ENCODE peak calls at places on chromosomes 13 and 19, in five cellular contexts. One of them, this sample, is unnamed.

GRCh38 chr19:13788991-13789390 is 6.3 kb upstream of the ZSWIM4 start:
- DNase-seq in K562: no peak
- DNase-seq in A549: no peak
- DNase-seq in endothelial cell of umbilical vein: no peak
- DNase-seq in GM12878: no peak
- DNase-seq in this sample: peak

GRCh38 chr13:31263346-31263745 is 63.6 kb downstream of the B3GLCT start:
- DNase-seq in endothelial cell of umbilical vein: no peak
- DNase-seq in K562: no peak
- DNase-seq in A549: no peak
- DNase-seq in GM12878: no peak
- DNase-seq in this sample: no peak

GRCh38 chr19:19232231-19232630 is 20.5 kb downstream of the NCAN start:
- DNase-seq in endothelial cell of umbilical vein: no peak
- DNase-seq in GM12878: no peak
- DNase-seq in A549: no peak
- DNase-seq in K562: no peak
- DNase-seq in this sample: no peak

GRCh38 chr13:28718186-28718537 is 608 bp downstream of the SLC46A3 start:
- DNase-seq in K562: no peak
- DNase-seq in GM12878: no peak
- DNase-seq in endothelial cell of umbilical vein: peak
- DNase-seq in A549: no peak
- DNase-seq in this sample: peak

GRCh38 chr13:25588336-25589060 is 216.7 kb downstream of the ATP8A2 start:
- DNase-seq in K562: no peak
- DNase-seq in GM12878: no peak
- DNase-seq in endothelial cell of umbilical vein: no peak
- DNase-seq in A549: no peak
- DNase-seq in this sample: no peak

GRCh38 chr19:43290568-43291359 is 21.4 kb upstream of the PSG9 start:
- DNase-seq in K562: no peak
- DNase-seq in A549: peak
- DNase-seq in GM12878: no peak
- DNase-seq in endothelial cell of umbilical vein: no peak
- DNase-seq in this sample: peak

GRCh38 chr13:75610466-75610865 is 25.7 kb upstream of the LMO7 start:
- DNase-seq in A549: no peak
- DNase-seq in K562: no peak
- DNase-seq in endothelial cell of umbilical vein: no peak
- DNase-seq in GM12878: no peak
- DNase-seq in this sample: no peak

GRCh38 chr19:23957660-23958281 is 43.1 kb downstream of the ZNF726 start:
- DNase-seq in K562: no peak
- DNase-seq in A549: peak
- DNase-seq in GM12878: no peak
- DNase-seq in endothelial cell of umbilical vein: no peak
- DNase-seq in this sample: no peak

GRCh38 chr13:111951982-111952565 is 114.9 kb upstream of the SOX1 start:
- DNase-seq in A549: no peak
- DNase-seq in GM12878: no peak
- DNase-seq in endothelial cell of umbilical vein: no peak
- DNase-seq in K562: no peak
- DNase-seq in this sample: no peak

GRCh38 chr13:113411216-113412023 is 41.9 kb downstream of the ADPRHL1 start:
- DNase-seq in K562: no peak
- DNase-seq in A549: peak
- DNase-seq in endothelial cell of umbilical vein: no peak
- DNase-seq in GM12878: no peak
- DNase-seq in this sample: peak

GRCh38 chr13:70960841-70961443 is 852.7 kb upstream of the KLHL1 start:
- DNase-seq in GM12878: peak
- DNase-seq in K562: no peak
- DNase-seq in A549: peak
- DNase-seq in endothelial cell of umbilical vein: peak
- DNase-seq in this sample: peak

GRCh38 chr19:31350693-31351211 is 1.5 kb upstream of the TSHZ3 start:
- DNase-seq in GM12878: no peak
- DNase-seq in K562: peak
- DNase-seq in A549: peak
- DNase-seq in endothelial cell of umbilical vein: no peak
- DNase-seq in this sample: peak

GRCh38 chr13:39048806-39049205 is 10.6 kb downstream of the NHLRC3 start:
- DNase-seq in K562: no peak
- DNase-seq in GM12878: no peak
- DNase-seq in endothelial cell of umbilical vein: no peak
- DNase-seq in A549: no peak
- DNase-seq in this sample: no peak

GRCh38 chr19:46373573-46374359 is 26.9 kb downstream of the PPP5C start:
- DNase-seq in endothelial cell of umbilical vein: peak
- DNase-seq in GM12878: no peak
- DNase-seq in A549: peak
- DNase-seq in K562: no peak
- DNase-seq in this sample: no peak
- TF ChIP-seq MAX in endothelial cell of umbilical vein: no peak
- TF ChIP-seq MAX in GM12878: no peak
- TF ChIP-seq MAX in A549: peak
- TF ChIP-seq MAX in K562: no peak
- TF ChIP-seq MAX in this sample: no peak

GRCh38 chr19:2479556-2480194 is 3.7 kb downstream of the GADD45B start:
- DNase-seq in A549: no peak
- DNase-seq in K562: no peak
- DNase-seq in endothelial cell of umbilical vein: no peak
- DNase-seq in GM12878: no peak
- DNase-seq in this sample: no peak

GRCh38 chr19:2477732-2478191 is 1.8 kb downstream of the GADD45B start:
- DNase-seq in GM12878: no peak
- DNase-seq in endothelial cell of umbilical vein: peak
- DNase-seq in K562: no peak
- DNase-seq in A549: peak
- DNase-seq in this sample: peak

GRCh38 chr19:2477141-2477710 is 1.3 kb downstream of the GADD45B start:
- DNase-seq in K562: no peak
- DNase-seq in GM12878: no peak
- DNase-seq in A549: no peak
- DNase-seq in endothelial cell of umbilical vein: no peak
- DNase-seq in this sample: peak

GRCh38 chr19:2478756-2479555 is 3.0 kb downstream of the GADD45B start:
- DNase-seq in K562: no peak
- DNase-seq in GM12878: no peak
- DNase-seq in A549: peak
- DNase-seq in endothelial cell of umbilical vein: peak
- DNase-seq in this sample: peak

GRCh38 chr19:2478324-2478755 is 2.4 kb downstream of the GADD45B start:
- DNase-seq in endothelial cell of umbilical vein: peak
- DNase-seq in K562: no peak
- DNase-seq in GM12878: no peak
- DNase-seq in A549: peak
- DNase-seq in this sample: peak
- TF ChIP-seq MYC in endothelial cell of umbilical vein: no peak
- TF ChIP-seq MYC in K562: no peak
- TF ChIP-seq MYC in GM12878: no peak
- TF ChIP-seq MYC in A549: no peak
- TF ChIP-seq MYC in this sample: peak

GRCh38 chr13:27171244-27171829 is at the start of gene USP12:
- DNase-seq in GM12878: no peak
- DNase-seq in K562: peak
- DNase-seq in A549: no peak
- DNase-seq in endothelial cell of umbilical vein: peak
- DNase-seq in this sample: peak
- TF ChIP-seq POLR2A in GM12878: peak
- TF ChIP-seq POLR2A in K562: no peak
- TF ChIP-seq POLR2A in A549: peak
- TF ChIP-seq POLR2A in endothelial cell of umbilical vein: no peak
- TF ChIP-seq POLR2A in this sample: peak

DNA sequence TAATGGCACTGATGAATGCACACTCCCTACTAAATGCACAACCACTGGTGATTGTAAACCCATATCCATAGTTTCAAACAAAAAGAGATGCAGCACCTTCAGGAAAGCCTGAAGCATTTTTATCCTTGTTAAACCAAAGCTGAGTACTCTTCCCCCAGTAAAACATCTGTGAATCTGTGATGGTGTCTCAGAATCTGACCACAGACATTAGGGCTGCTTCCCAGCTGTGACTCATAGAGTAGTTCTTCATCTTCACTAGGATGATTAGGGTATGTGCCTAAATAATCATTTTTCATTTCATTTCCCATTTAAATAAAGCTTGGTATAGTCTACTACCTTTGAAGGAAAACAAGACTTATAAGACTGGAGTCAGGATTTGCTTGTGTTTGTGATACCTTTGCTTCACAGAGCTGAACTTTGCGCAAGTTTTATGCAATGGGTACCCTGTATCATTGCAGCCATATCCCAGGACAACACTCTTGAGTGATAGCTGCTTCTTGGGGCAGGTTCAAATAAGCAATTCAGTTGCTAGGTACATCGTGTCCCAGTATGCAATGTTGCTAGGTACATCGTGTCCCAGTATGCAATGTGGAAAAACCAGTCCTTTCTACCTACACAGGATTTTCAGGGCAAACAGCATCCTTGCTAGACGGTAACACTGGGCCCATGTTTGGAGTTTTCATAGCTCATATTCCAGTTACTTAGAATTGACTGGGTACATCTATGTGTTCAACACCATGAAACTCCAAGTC is 277.1 kb downstream of the IRS2 start:
- DNase-seq in GM12878: no peak
- DNase-seq in endothelial cell of umbilical vein: no peak
- DNase-seq in A549: no peak
- DNase-seq in K562: no peak
- DNase-seq in this sample: peak
- TF ChIP-seq MAX in GM12878: no peak
- TF ChIP-seq MAX in endothelial cell of umbilical vein: no peak
- TF ChIP-seq MAX in A549: no peak
- TF ChIP-seq MAX in K562: no peak
- TF ChIP-seq MAX in this sample: no peak

DNA sequence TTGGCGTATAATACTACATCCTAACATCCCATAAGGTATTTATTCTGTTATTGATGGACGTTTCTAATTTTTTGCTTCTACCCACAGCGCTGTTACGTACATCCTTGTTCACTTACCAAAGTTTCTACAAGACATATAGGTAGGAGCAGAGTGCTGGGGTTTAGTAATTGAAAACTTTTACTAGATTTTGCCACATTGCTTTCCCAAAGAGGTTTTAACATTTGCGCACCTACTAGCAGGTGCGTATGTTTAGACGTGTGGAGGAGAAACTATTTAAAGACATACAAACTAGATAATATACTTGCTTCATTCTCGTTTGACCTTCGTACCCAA is 559 bp upstream of the RPL21 start:
- DNase-seq in K562: no peak
- DNase-seq in endothelial cell of umbilical vein: no peak
- DNase-seq in A549: no peak
- DNase-seq in GM12878: no peak
- DNase-seq in this sample: no peak
- TF ChIP-seq MYC in K562: no peak
- TF ChIP-seq MYC in endothelial cell of umbilical vein: no peak
- TF ChIP-seq MYC in A549: no peak
- TF ChIP-seq MYC in GM12878: no peak
- TF ChIP-seq MYC in this sample: no peak

GRCh38 chr13:51786425-51787010 is 17.4 kb downstream of the DHRS12 start:
- DNase-seq in K562: no peak
- DNase-seq in GM12878: no peak
- DNase-seq in endothelial cell of umbilical vein: no peak
- DNase-seq in A549: no peak
- DNase-seq in this sample: no peak
- TF ChIP-seq POLR2A in K562: no peak
- TF ChIP-seq POLR2A in GM12878: no peak
- TF ChIP-seq POLR2A in endothelial cell of umbilical vein: no peak
- TF ChIP-seq POLR2A in A549: no peak
- TF ChIP-seq POLR2A in this sample: no peak

GRCh38 chr13:27559714-27560113 is 60.6 kb downstream of the LNX2 start:
- DNase-seq in K562: no peak
- DNase-seq in GM12878: peak
- DNase-seq in endothelial cell of umbilical vein: no peak
- DNase-seq in A549: no peak
- DNase-seq in this sample: no peak
- TF ChIP-seq MAX in K562: no peak
- TF ChIP-seq MAX in GM12878: no peak
- TF ChIP-seq MAX in endothelial cell of umbilical vein: no peak
- TF ChIP-seq MAX in A549: no peak
- TF ChIP-seq MAX in this sample: no peak

GRCh38 chr13:66716502-66716901 is 513.6 kb downstream of the PCDH9 start:
- DNase-seq in K562: no peak
- DNase-seq in A549: no peak
- DNase-seq in GM12878: no peak
- DNase-seq in endothelial cell of umbilical vein: no peak
- DNase-seq in this sample: no peak

GRCh38 chr13:66714795-66715194 is 515.3 kb downstream of the PCDH9 start:
- DNase-seq in K562: no peak
- DNase-seq in endothelial cell of umbilical vein: no peak
- DNase-seq in GM12878: no peak
- DNase-seq in A549: no peak
- DNase-seq in this sample: no peak
- TF ChIP-seq MYC in K562: no peak
- TF ChIP-seq MYC in endothelial cell of umbilical vein: no peak
- TF ChIP-seq MYC in GM12878: no peak
- TF ChIP-seq MYC in A549: no peak
- TF ChIP-seq MYC in this sample: no peak

This sample was measured in NB4.